ENCODE peak calls at places on chromosome 12, in four cellular contexts. One of them, this sample, is unnamed.

GRCh38 chr12:49541140-49541861 is 2.5 kb downstream of the KCNH3 start:
- DNase-seq in CD4-positive, alpha-beta T cell: no peak
- DNase-seq in effector memory CD4-positive, alpha-beta T cell: no peak
- DNase-seq in PC-3: no peak
- DNase-seq in this sample: no peak

GRCh38 chr12:122895757-122896636 is at the start of gene VPS37B:
- DNase-seq in CD4-positive, alpha-beta T cell: peak; percentile 77
- DNase-seq in effector memory CD4-positive, alpha-beta T cell: peak; percentile 84
- DNase-seq in PC-3: peak; percentile 82
- DNase-seq in this sample: peak; percentile 80

GRCh38 chr12:51977320-51977753 is 25.8 kb downstream of the ACVR1B start:
- DNase-seq in effector memory CD4-positive, alpha-beta T cell: no peak
- DNase-seq in CD4-positive, alpha-beta T cell: no peak
- DNase-seq in PC-3: no peak
- DNase-seq in this sample: no peak

GRCh38 chr12:44504799-44505198 is 371.3 kb downstream of the NELL2 start:
- DNase-seq in CD4-positive, alpha-beta T cell: no peak
- DNase-seq in PC-3: no peak
- DNase-seq in effector memory CD4-positive, alpha-beta T cell: no peak
- DNase-seq in this sample: no peak

GRCh38 chr12:47277972-47278448 is 198.3 kb upstream of the AMIGO2 start:
- DNase-seq in effector memory CD4-positive, alpha-beta T cell: no peak
- DNase-seq in PC-3: peak; percentile 97
- DNase-seq in CD4-positive, alpha-beta T cell: no peak
- DNase-seq in this sample: no peak

GRCh38 chr12:90173499-90174197 is 465.0 kb upstream of the ATP2B1 start:
- DNase-seq in CD4-positive, alpha-beta T cell: no peak
- DNase-seq in effector memory CD4-positive, alpha-beta T cell: no peak
- DNase-seq in PC-3: no peak
- DNase-seq in this sample: no peak

GRCh38 chr12:3102721-3103410 is 25.7 kb downstream of the TSPAN9 start:
- DNase-seq in PC-3: no peak
- DNase-seq in CD4-positive, alpha-beta T cell: no peak
- DNase-seq in effector memory CD4-positive, alpha-beta T cell: no peak
- DNase-seq in this sample: no peak

GRCh38 chr12:118361889-118362288 is 10.8 kb downstream of the TAOK3 start:
- DNase-seq in CD4-positive, alpha-beta T cell: no peak
- DNase-seq in effector memory CD4-positive, alpha-beta T cell: no peak
- DNase-seq in PC-3: no peak
- DNase-seq in this sample: no peak

GRCh38 chr12:20003252-20003651 is 365.1 kb upstream of the PDE3A start:
- DNase-seq in effector memory CD4-positive, alpha-beta T cell: no peak
- DNase-seq in PC-3: no peak
- DNase-seq in CD4-positive, alpha-beta T cell: no peak
- DNase-seq in this sample: no peak

GRCh38 chr12:110179291-110179690 is 55.1 kb downstream of the IFT81 start:
- DNase-seq in PC-3: peak; percentile 50
- DNase-seq in effector memory CD4-positive, alpha-beta T cell: no peak
- DNase-seq in CD4-positive, alpha-beta T cell: no peak
- DNase-seq in this sample: no peak

GRCh38 chr12:74454109-74454508 is 83.5 kb upstream of the ATXN7L3B start:
- DNase-seq in effector memory CD4-positive, alpha-beta T cell: no peak
- DNase-seq in PC-3: no peak
- DNase-seq in CD4-positive, alpha-beta T cell: no peak
- DNase-seq in this sample: no peak

GRCh38 chr12:119988440-119988787 is 622 bp upstream of the BICDL1 start:
- DNase-seq in PC-3: no peak
- DNase-seq in effector memory CD4-positive, alpha-beta T cell: no peak
- DNase-seq in CD4-positive, alpha-beta T cell: no peak
- DNase-seq in this sample: no peak

GRCh38 chr12:114439306-114439705 is 33.4 kb upstream of the TBX5 start:
- DNase-seq in PC-3: no peak
- DNase-seq in effector memory CD4-positive, alpha-beta T cell: no peak
- DNase-seq in CD4-positive, alpha-beta T cell: no peak
- DNase-seq in this sample: no peak

GRCh38 chr12:86241600-86241999 is 14.6 kb downstream of the MGAT4C start:
- DNase-seq in effector memory CD4-positive, alpha-beta T cell: no peak
- DNase-seq in CD4-positive, alpha-beta T cell: no peak
- DNase-seq in PC-3: no peak
- DNase-seq in this sample: no peak

GRCh38 chr12:50166776-50167025 is 468 bp downstream of the CERS5 start:
- DNase-seq in CD4-positive, alpha-beta T cell: no peak
- DNase-seq in PC-3: no peak
- DNase-seq in effector memory CD4-positive, alpha-beta T cell: no peak
- DNase-seq in this sample: no peak

GRCh38 chr12:50032516-50033316 is 7.4 kb upstream of the RACGAP1 start:
- DNase-seq in effector memory CD4-positive, alpha-beta T cell: no peak
- DNase-seq in PC-3: no peak
- DNase-seq in CD4-positive, alpha-beta T cell: no peak
- DNase-seq in this sample: no peak

GRCh38 chr12:104177663-104178501 is 37.7 kb upstream of the TXNRD1 start:
- DNase-seq in effector memory CD4-positive, alpha-beta T cell: no peak
- DNase-seq in PC-3: peak; percentile 85
- DNase-seq in CD4-positive, alpha-beta T cell: no peak
- DNase-seq in this sample: no peak

GRCh38 chr12:57631566-57632368 is 1.2 kb downstream of the B4GALNT1 start:
- DNase-seq in PC-3: no peak
- DNase-seq in CD4-positive, alpha-beta T cell: no peak
- DNase-seq in effector memory CD4-positive, alpha-beta T cell: no peak
- DNase-seq in this sample: no peak

GRCh38 chr12:92943482-92944250 is 14.6 kb upstream of the EEA1 start:
- DNase-seq in CD4-positive, alpha-beta T cell: no peak
- DNase-seq in effector memory CD4-positive, alpha-beta T cell: no peak
- DNase-seq in PC-3: no peak
- DNase-seq in this sample: no peak

GRCh38 chr12:3473844-3474243 is 17.2 kb upstream of the PRMT8 start:
- DNase-seq in effector memory CD4-positive, alpha-beta T cell: no peak
- DNase-seq in CD4-positive, alpha-beta T cell: no peak
- DNase-seq in PC-3: no peak
- DNase-seq in this sample: no peak

GRCh38 chr12:23168459-23168858 is 543.5 kb downstream of the ETNK1 start:
- DNase-seq in PC-3: no peak
- DNase-seq in CD4-positive, alpha-beta T cell: no peak
- DNase-seq in effector memory CD4-positive, alpha-beta T cell: no peak
- DNase-seq in this sample: no peak

GRCh38 chr12:111427417-111428074 is 21.8 kb downstream of the SH2B3 start:
- DNase-seq in CD4-positive, alpha-beta T cell: no peak
- DNase-seq in PC-3: no peak
- DNase-seq in effector memory CD4-positive, alpha-beta T cell: no peak
- DNase-seq in this sample: no peak

GRCh38 chr12:68455676-68456345 is 123.6 kb upstream of the MDM1 start:
- DNase-seq in CD4-positive, alpha-beta T cell: no peak
- DNase-seq in effector memory CD4-positive, alpha-beta T cell: no peak
- DNase-seq in PC-3: no peak
- DNase-seq in this sample: no peak

GRCh38 chr12:41293011-41293410 is 104.9 kb downstream of the PDZRN4 start:
- DNase-seq in effector memory CD4-positive, alpha-beta T cell: no peak
- DNase-seq in PC-3: peak; percentile 94
- DNase-seq in CD4-positive, alpha-beta T cell: no peak
- DNase-seq in this sample: no peak

GRCh38 chr12:39623919-39624318 is 4.3 kb upstream of the ABCD2 start:
- DNase-seq in PC-3: no peak
- DNase-seq in CD4-positive, alpha-beta T cell: no peak
- DNase-seq in effector memory CD4-positive, alpha-beta T cell: no peak
- DNase-seq in this sample: no peak

GRCh38 chr12:69648476-69648875 is 37.8 kb upstream of the LRRC10 start:
- DNase-seq in effector memory CD4-positive, alpha-beta T cell: no peak
- DNase-seq in CD4-positive, alpha-beta T cell: no peak
- DNase-seq in PC-3: peak; percentile 60
- DNase-seq in this sample: no peak

GRCh38 chr12:110844131-110844530 is 2.7 kb upstream of the CCDC63 start:
- DNase-seq in PC-3: no peak
- DNase-seq in effector memory CD4-positive, alpha-beta T cell: no peak
- DNase-seq in CD4-positive, alpha-beta T cell: no peak
- DNase-seq in this sample: no peak

GRCh38 chr12:2876431-2877046 is 435 bp downstream of the FOXM1 start:
- DNase-seq in CD4-positive, alpha-beta T cell: no peak
- DNase-seq in effector memory CD4-positive, alpha-beta T cell: no peak
- DNase-seq in PC-3: peak; percentile 20
- DNase-seq in this sample: no peak

GRCh38 chr12:124162151-124163110 is 132.5 kb upstream of the RFLNA start:
- DNase-seq in CD4-positive, alpha-beta T cell: no peak
- DNase-seq in effector memory CD4-positive, alpha-beta T cell: no peak
- DNase-seq in PC-3: peak; percentile 43
- DNase-seq in this sample: no peak

GRCh38 chr12:60981473-60981872 is 1278.7 kb upstream of the USP15 start:
- DNase-seq in CD4-positive, alpha-beta T cell: no peak
- DNase-seq in PC-3: no peak
- DNase-seq in effector memory CD4-positive, alpha-beta T cell: no peak
- DNase-seq in this sample: no peak

GRCh38 chr12:91367234-91367849 is 184.7 kb upstream of the DCN start:
- DNase-seq in PC-3: peak; percentile 50
- DNase-seq in effector memory CD4-positive, alpha-beta T cell: no peak
- DNase-seq in CD4-positive, alpha-beta T cell: no peak
- DNase-seq in this sample: no peak

GRCh38 chr12:130709151-130710000 is 6.7 kb downstream of the RIMBP2 start:
- DNase-seq in effector memory CD4-positive, alpha-beta T cell: no peak
- DNase-seq in PC-3: no peak
- DNase-seq in CD4-positive, alpha-beta T cell: no peak
- DNase-seq in this sample: no peak

GRCh38 chr12:29564925-29565324 is 67.4 kb upstream of the OVCH1 start:
- DNase-seq in CD4-positive, alpha-beta T cell: no peak
- DNase-seq in effector memory CD4-positive, alpha-beta T cell: no peak
- DNase-seq in PC-3: no peak
- DNase-seq in this sample: no peak

GRCh38 chr12:6662602-6662905 is 365 bp downstream of the ING4 start:
- DNase-seq in PC-3: no peak
- DNase-seq in CD4-positive, alpha-beta T cell: no peak
- DNase-seq in effector memory CD4-positive, alpha-beta T cell: no peak
- DNase-seq in this sample: no peak

GRCh38 chr12:98948566-98948965 is 303.5 kb downstream of the APAF1 start:
- DNase-seq in effector memory CD4-positive, alpha-beta T cell: no peak
- DNase-seq in PC-3: no peak
- DNase-seq in CD4-positive, alpha-beta T cell: no peak
- DNase-seq in this sample: no peak

DNA sequence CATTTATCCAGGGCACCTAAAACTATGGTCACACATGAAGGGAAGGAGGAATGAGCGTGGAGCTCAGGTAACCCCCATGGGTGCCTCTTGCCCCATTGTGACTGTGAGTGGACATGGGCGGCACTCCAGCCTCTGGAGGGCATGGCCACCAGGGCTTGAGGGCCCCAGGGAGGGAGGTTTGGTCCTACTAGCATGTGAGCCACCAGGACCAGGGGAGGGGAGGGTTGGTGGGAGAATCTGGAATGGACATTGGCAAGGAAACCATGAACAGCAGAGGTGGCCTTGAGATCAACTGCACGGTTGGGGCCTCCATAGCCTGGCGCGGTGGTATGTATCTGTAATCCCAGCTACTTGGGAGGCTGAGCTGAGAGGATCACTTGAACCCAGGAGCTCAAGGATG is 623.6 kb downstream of the AACS start:
- DNase-seq in PC-3: no peak
- DNase-seq in effector memory CD4-positive, alpha-beta T cell: no peak
- DNase-seq in CD4-positive, alpha-beta T cell: no peak
- DNase-seq in this sample: no peak
- H3K9me3 ChIP-seq in PC-3: no peaks in the 10 kb centered on the region
- H3K9me3 ChIP-seq in effector memory CD4-positive, alpha-beta T cell: no peaks in the 10 kb centered on the region
- H3K9me3 ChIP-seq in CD4-positive, alpha-beta T cell: no peaks in the 10 kb centered on the region
- H3K9me3 ChIP-seq in this sample: no peaks in the 10 kb centered on the region

DNA sequence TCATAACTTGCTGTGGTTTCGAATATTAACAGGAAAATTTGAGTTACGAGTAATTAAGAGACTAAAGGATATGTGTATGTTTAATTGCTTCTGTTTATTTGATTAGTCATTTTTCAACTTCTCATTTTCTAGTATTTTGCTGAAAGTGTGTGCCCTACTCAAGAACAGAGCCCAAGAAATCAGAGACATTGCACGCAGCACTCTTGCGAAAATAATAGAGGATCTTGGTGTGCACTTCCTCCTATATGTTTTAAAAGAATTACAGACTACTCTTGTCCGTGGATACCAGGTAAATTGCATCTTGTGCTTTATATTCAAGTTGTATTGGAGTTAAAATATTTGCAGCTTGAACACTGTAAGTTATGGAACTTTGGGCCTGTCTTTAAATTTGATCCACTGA is 50.8 kb downstream of the ARL1 start:
- DNase-seq in PC-3: no peak
- DNase-seq in CD4-positive, alpha-beta T cell: no peak
- DNase-seq in effector memory CD4-positive, alpha-beta T cell: no peak
- DNase-seq in this sample: no peak
- H3K9me3 ChIP-seq in PC-3: no peaks in the 10 kb centered on the region
- H3K9me3 ChIP-seq in CD4-positive, alpha-beta T cell: no peaks in the 10 kb centered on the region
- H3K9me3 ChIP-seq in effector memory CD4-positive, alpha-beta T cell: no peaks in the 10 kb centered on the region
- H3K9me3 ChIP-seq in this sample: no peaks in the 10 kb centered on the region

GRCh38 chr12:132953771-132954170 is 2.3 kb downstream of the ZNF605 start:
- DNase-seq in effector memory CD4-positive, alpha-beta T cell: no peak
- DNase-seq in CD4-positive, alpha-beta T cell: no peak
- DNase-seq in PC-3: no peak
- DNase-seq in this sample: no peak

GRCh38 chr12:132955933-132956725 is at the start of gene ZNF605:
- DNase-seq in CD4-positive, alpha-beta T cell: peak; percentile 78
- DNase-seq in effector memory CD4-positive, alpha-beta T cell: peak; percentile 81
- DNase-seq in PC-3: peak; percentile 87
- DNase-seq in this sample: peak; percentile 78

GRCh38 chr12:132955094-132955932 is 793 bp downstream of the ZNF605 start:
- DNase-seq in PC-3: peak; percentile 69
- DNase-seq in CD4-positive, alpha-beta T cell: no peak
- DNase-seq in effector memory CD4-positive, alpha-beta T cell: no peak
- DNase-seq in this sample: no peak

GRCh38 chr12:132953163-132953425 is 3.0 kb downstream of the ZNF605 start:
- DNase-seq in PC-3: no peak
- DNase-seq in effector memory CD4-positive, alpha-beta T cell: no peak
- DNase-seq in CD4-positive, alpha-beta T cell: no peak
- DNase-seq in this sample: no peak

GRCh38 chr12:132954471-132955048 is 1.5 kb downstream of the ZNF605 start:
- DNase-seq in PC-3: peak; percentile 5
- DNase-seq in CD4-positive, alpha-beta T cell: no peak
- DNase-seq in effector memory CD4-positive, alpha-beta T cell: no peak
- DNase-seq in this sample: no peak
- H3K9me3 ChIP-seq in PC-3: peaks cover 22% of the 10 kb centered on the region
- H3K9me3 ChIP-seq in CD4-positive, alpha-beta T cell: peaks cover 6% of the 10 kb centered on the region
- H3K9me3 ChIP-seq in effector memory CD4-positive, alpha-beta T cell: no peaks in the 10 kb centered on the region
- H3K9me3 ChIP-seq in this sample: no peaks in the 10 kb centered on the region

GRCh38 chr12:17326649-17327048 is 720.7 kb upstream of the LMO3 start:
- DNase-seq in PC-3: no peak
- DNase-seq in effector memory CD4-positive, alpha-beta T cell: no peak
- DNase-seq in CD4-positive, alpha-beta T cell: no peak
- DNase-seq in this sample: no peak

DNA sequence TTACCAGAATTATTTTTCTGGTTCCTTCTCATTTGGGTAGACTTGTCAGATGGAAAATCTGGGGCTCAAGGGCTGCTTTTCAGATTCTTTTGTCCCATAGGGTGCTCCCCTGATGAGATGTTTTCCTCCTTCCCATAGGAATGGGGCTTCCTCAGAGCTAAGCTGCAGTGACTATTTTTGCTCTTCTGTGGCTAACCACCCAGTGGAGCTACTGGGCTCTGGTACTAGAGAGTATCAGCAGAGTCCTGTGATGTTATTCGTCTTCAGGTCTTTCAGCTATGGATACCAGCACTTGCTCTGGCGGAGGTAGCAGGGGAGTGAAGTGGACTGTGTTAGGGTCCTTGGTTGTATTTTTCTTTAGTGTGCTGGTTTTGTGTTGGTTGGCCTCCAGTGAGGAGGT is 716.1 kb upstream of the LMO3 start:
- DNase-seq in effector memory CD4-positive, alpha-beta T cell: no peak
- DNase-seq in CD4-positive, alpha-beta T cell: no peak
- DNase-seq in PC-3: no peak
- DNase-seq in this sample: no peak
- H3K9me3 ChIP-seq in effector memory CD4-positive, alpha-beta T cell: peaks cover 3% of the 10 kb centered on the region
- H3K9me3 ChIP-seq in CD4-positive, alpha-beta T cell: no peaks in the 10 kb centered on the region
- H3K9me3 ChIP-seq in PC-3: no peaks in the 10 kb centered on the region
- H3K9me3 ChIP-seq in this sample: no peaks in the 10 kb centered on the region

This sample was measured in T-helper 17 cell.